ENCODE peak calls at places on chromosomes 6 and 20, in four cellular contexts. R, Q, H and X are unnamed samples.

GRCh38 chr6:169220068-169220964 is 33.3 kb downstream of the THBS2 start:
- DNase-seq in R (no peak), Q (no peak), H (no peak), X (no peak)

GRCh38 chr6:113493991-113494390 is 363.2 kb upstream of the MARCKS start:
- DNase-seq in R (no peak), Q (no peak), H (no peak), X (no peak)

GRCh38 chr20:45470262-45470931 is 844 bp downstream of the WFDC2 start:
- DNase-seq in R (no peak), Q (no peak), H (peak), X (no peak)

GRCh38 chr6:10429638-10430427 is 15.0 kb upstream of the TFAP2A start:
- DNase-seq in R (peak), Q (no peak), H (peak), X (peak)

GRCh38 chr6:57195457-57195856 is 23.3 kb downstream of the BAG2 start:
- DNase-seq in R (no peak), Q (no peak), H (no peak), X (no peak)

GRCh38 chr6:10791673-10792072 is 44.1 kb downstream of the TMEM14B start:
- DNase-seq in R (no peak), Q (no peak), H (no peak), X (no peak)

GRCh38 chr20:25352746-25353145 is 37.9 kb downstream of the ABHD12 start:
- DNase-seq in R (no peak), Q (no peak), H (no peak), X (no peak)

GRCh38 chr6:136582702-136583471 is 32.7 kb upstream of the MAP7 start:
- DNase-seq in R (peak), Q (no peak), H (peak), X (peak)

GRCh38 chr20:12966468-12967085 is 42.2 kb upstream of the SPTLC3 start:
- DNase-seq in R (peak), Q (no peak), H (peak), X (peak)